ENCODE peak calls at places on chromosomes 12 and 14, in eight cellular contexts. A is stimulated activated naive CD4-positive, alpha-beta T cell; P is stimulated activated CD8-positive, alpha-beta memory T cell treated with anti-CD3 and anti-CD28 coated beads, Interleukin-15, amount 100 ng/mL, for 1 hour; B is omental fat pad; K is NCI-H187; H is NCI-H446 treated with DMSO at 0.1 percent for 48 hours; M is HCT116; J is LHCN-M2. D is an unnamed sample.

GRCh38 chr14:79137836-79138235 is 967.7 kb downstream of the NRXN3 start:
- DNase-seq in A (no peak), P (no peak), B (no peak), K (no peak), H (no peak), M (no peak), J (no peak), D (no peak)

GRCh38 chr12:48924617-48925217 is 575 bp downstream of the FKBP11 start:
- DNase-seq in A (peak), P (peak), B (no peak), K (peak), H (no peak), M (no peak), J (no peak), D (no peak)

GRCh38 chr12:13592063-13592942 is 389.1 kb downstream of the GRIN2B start:
- DNase-seq in A (no peak), P (no peak), B (no peak), K (no peak), H (no peak), M (no peak), J (no peak), D (no peak)

GRCh38 chr12:71440393-71441349 is 1.1 kb downstream of the LGR5 start:
- DNase-seq in A (no peak), P (no peak), B (no peak), K (no peak), H (no peak), M (no peak), J (no peak), D (no peak)

GRCh38 chr14:77122555-77123125 is 19.0 kb downstream of the ZDHHC22 start:
- DNase-seq in A (no peak), P (no peak), B (no peak), K (no peak), H (no peak), M (no peak), J (no peak), D (no peak)

GRCh38 chr14:60247994-60248696 is 876 bp upstream of the PPM1A start:
- DNase-seq in A (peak), P (peak), B (peak), K (peak), H (peak), M (peak), J (peak), D (peak)

GRCh38 chr12:48925218-48925871 is at the start of gene FKBP11:
- DNase-seq in A (peak), P (peak), B (peak), K (no peak), H (no peak), M (no peak), J (peak), D (no peak)

GRCh38 chr12:54603173-54603814 is 14.8 kb upstream of the PPP1R1A start:
- DNase-seq in A (peak), P (peak), B (no peak), K (peak), H (no peak), M (peak), J (peak), D (peak)

GRCh38 chr14:63710497-63710896 is 17.4 kb downstream of the SGPP1 start:
- DNase-seq in A (no peak), P (no peak), B (no peak), K (no peak), H (no peak), M (no peak), J (no peak), D (no peak)

GRCh38 chr12:89305373-89305772 is 46.9 kb downstream of the DUSP6 start:
- DNase-seq in A (no peak), P (no peak), B (no peak), K (no peak), H (no peak), M (no peak), J (no peak), D (no peak)

GRCh38 chr12:69415471-69416275 is 54.5 kb upstream of the FRS2 start:
- DNase-seq in A (no peak), P (no peak), B (peak), K (no peak), H (peak), M (peak), J (peak), D (peak)

GRCh38 chr12:118237908-118238307 is 102.0 kb downstream of the PEBP1 start:
- DNase-seq in A (no peak), P (no peak), B (no peak), K (no peak), H (no peak), M (peak), J (peak), D (peak)

GRCh38 chr12:4562034-4562657 is at the start of gene DYRK4:
- DNase-seq in A (no peak), P (no peak), B (peak), K (peak), H (no peak), M (no peak), J (peak), D (no peak)

GRCh38 chr12:108890208-108890607 is 10.3 kb downstream of the DAO start:
- DNase-seq in A (no peak), P (no peak), B (no peak), K (no peak), H (no peak), M (no peak), J (no peak), D (no peak)

GRCh38 chr12:12718382-12718761 is 1.2 kb downstream of the CDKN1B start:
- DNase-seq in A (no peak), P (no peak), B (no peak), K (no peak), H (no peak), M (no peak), J (peak), D (no peak)

GRCh38 chr14:102187583-102188001 is 47.9 kb downstream of the WDR20 start:
- DNase-seq in A (no peak), P (no peak), B (no peak), K (no peak), H (no peak), M (no peak), J (no peak), D (no peak)

GRCh38 chr14:54338696-54339317 is 58.0 kb upstream of the CDKN3 start:
- DNase-seq in A (no peak), P (no peak), B (no peak), K (no peak), H (peak), M (peak), J (peak), D (no peak)

GRCh38 chr12:12327802-12328201 is 22.2 kb downstream of the MANSC1 start:
- DNase-seq in A (peak), P (no peak), B (no peak), K (peak), H (peak), M (peak), J (peak), D (peak)

GRCh38 chr12:91781114-91781513 is 364.5 kb downstream of the BTG1 start:
- DNase-seq in A (no peak), P (no peak), B (no peak), K (no peak), H (no peak), M (no peak), J (peak), D (no peak)

GRCh38 chr12:77537648-77538047 is 293.0 kb upstream of the NAV3 start:
- DNase-seq in A (no peak), P (no peak), B (no peak), K (no peak), H (no peak), M (no peak), J (peak), D (no peak)

GRCh38 chr14:99524091-99524661 is 43.0 kb downstream of the CCNK start:
- DNase-seq in A (no peak), P (no peak), B (no peak), K (no peak), H (no peak), M (no peak), J (no peak), D (no peak)

GRCh38 chr14:71551291-71551955 is 380.8 kb upstream of the RGS6 start:
- DNase-seq in A (no peak), P (no peak), B (no peak), K (no peak), H (no peak), M (no peak), J (peak), D (peak)

GRCh38 chr14:29865299-29865698 is 62.3 kb downstream of the PRKD1 start:
- DNase-seq in A (no peak), P (no peak), B (no peak), K (peak), H (peak), M (no peak), J (no peak), D (no peak)

GRCh38 chr14:22536853-22537338 is 52.1 kb downstream of the DAD1 start:
- DNase-seq in A (no peak), P (peak), B (peak), K (no peak), H (peak), M (peak), J (peak), D (peak)

GRCh38 chr12:91001306-91001705 is 3.5 kb downstream of the EPYC start:
- DNase-seq in A (no peak), P (no peak), B (no peak), K (no peak), H (peak), M (no peak), J (no peak), D (no peak)

GRCh38 chr12:132218915-132219314 is 74.7 kb downstream of the NOC4L start:
- DNase-seq in A (peak), P (peak), B (no peak), K (no peak), H (no peak), M (peak), J (no peak), D (no peak)

GRCh38 chr12:24363177-24363754 is 413.8 kb upstream of the SOX5 start:
- DNase-seq in A (no peak), P (no peak), B (no peak), K (peak), H (no peak), M (no peak), J (no peak), D (no peak)

GRCh38 chr12:72642726-72643125 is 370.6 kb downstream of the TRHDE start:
- DNase-seq in A (no peak), P (no peak), B (no peak), K (no peak), H (no peak), M (no peak), J (no peak), D (no peak)

GRCh38 chr14:100400115-100400514 is 77.0 kb downstream of the SLC25A47 start:
- DNase-seq in A (no peak), P (no peak), B (no peak), K (no peak), H (peak), M (no peak), J (no peak), D (no peak)

GRCh38 chr14:51428981-51429380 is 188.9 kb downstream of the TMX1 start:
- DNase-seq in A (no peak), P (no peak), B (no peak), K (no peak), H (no peak), M (no peak), J (no peak), D (no peak)